ENCODE peak calls at places on chromosomes 7 and 10, in six cellular contexts. U is bronchial epithelial cell; K is NCI-H82; R is psoas muscle; H is AG09309; A is activated naive CD4-positive, alpha-beta T cell treated with anti-CD3 and anti-CD28 coated beads for 36 hours. S is an unnamed sample.

GRCh38 chr10:124827474-124827873 is 25.9 kb downstream of the ABRAXAS2 start:
- DNase-seq in H (peak; percentile 3), R (no peak), K (peak; percentile 2), U (peak; percentile 39), A (peak; percentile 29), S (no peak)

GRCh38 chr10:12835709-12836108 is 165.8 kb downstream of the CCDC3 start:
- DNase-seq in A (no peak), H (no peak), R (peak; percentile 33), K (no peak), U (peak; percentile 79), S (no peak)

GRCh38 chr7:73856941-73857340 is 4.0 kb upstream of the TMEM270 start:
- DNase-seq in R (no peak), K (no peak), H (no peak), U (no peak), A (no peak), S (no peak)

GRCh38 chr10:127338391-127339108 is 142.2 kb upstream of the INSYN2A start:
- DNase-seq in U (no peak), R (no peak), A (no peak), H (no peak), K (no peak), S (peak; percentile 15)

GRCh38 chr7:127907110-127907509 is 124.1 kb downstream of the LRRC4 start:
- DNase-seq in R (no peak), U (no peak), A (no peak), K (no peak), H (no peak), S (no peak)

GRCh38 chr7:22651036-22651435 is 76.0 kb upstream of the IL6 start:
- DNase-seq in U (no peak), K (no peak), H (no peak), A (no peak), R (no peak), S (no peak)

GRCh38 chr10:5942001-5942400 is 35.3 kb downstream of the IL15RA start:
- DNase-seq in H (no peak), U (no peak), A (no peak), K (no peak), R (no peak), S (no peak)

GRCh38 chr10:119270893-119271361 is 63.6 kb downstream of the GRK5 start:
- DNase-seq in K (no peak), H (no peak), R (peak; percentile 75), U (peak; percentile 47), A (peak; percentile 62), S (no peak)

GRCh38 chr10:125217986-125218675 is 57.8 kb upstream of the CTBP2 start:
- DNase-seq in U (peak; percentile 57), A (no peak), R (no peak), K (peak; percentile 1), H (peak; percentile 23), S (no peak)

GRCh38 chr10:12614390-12615003 is 265.1 kb downstream of the CAMK1D start:
- DNase-seq in A (no peak), H (no peak), U (no peak), K (peak; percentile 51), R (no peak), S (no peak)

GRCh38 chr10:132674311-132674710 is 111.6 kb downstream of the NKX6-2 start:
- DNase-seq in H (no peak), K (no peak), U (no peak), R (peak; percentile 1), A (no peak), S (no peak)

GRCh38 chr7:41869091-41869490 is 166.2 kb upstream of the INHBA start:
- DNase-seq in K (no peak), R (no peak), U (peak; percentile 80), H (no peak), A (peak; percentile 17), S (no peak)

GRCh38 chr7:21092923-21093702 is 306.4 kb upstream of the SP8 start:
- DNase-seq in U (no peak), A (no peak), H (no peak), R (no peak), K (no peak), S (no peak)

GRCh38 chr10:94608530-94608929 is 62.9 kb downstream of the HELLS start:
- DNase-seq in A (no peak), K (no peak), H (no peak), U (no peak), R (no peak), S (no peak)

GRCh38 chr10:35027567-35027966 is 62.6 kb downstream of the CUL2 start:
- DNase-seq in K (peak; percentile 7), H (no peak), U (peak; percentile 43), R (no peak), A (no peak), S (no peak)

S was measured in AG09319.